ENCODE peak calls at places on chromosomes 5 and 9, in four cellular contexts. One of them, this sample, is unnamed.
A peak's percentile ranks its signal among the peaks of the same experiment; 100 is the strongest.

GRCh38 chr9:113636165-113636564 is 172.6 kb downstream of the RGS3 start:
- DNase-seq in WTC11: peak; percentile 12
- DNase-seq in HepG2: peak; percentile 55
- DNase-seq in GM12878: no peak
- DNase-seq in this sample: no peak

GRCh38 chr5:177546262-177546741 is 8.1 kb downstream of the FAM193B start:
- DNase-seq in GM12878: no peak
- DNase-seq in WTC11: no peak
- DNase-seq in HepG2: peak; percentile 93
- DNase-seq in this sample: no peak

GRCh38 chr9:130847306-130848217 is 12.5 kb downstream of the ABL1 start:
- DNase-seq in HepG2: peak; percentile 43
- DNase-seq in GM12878: no peak
- DNase-seq in WTC11: peak; percentile 46
- DNase-seq in this sample: no peak

GRCh38 chr5:180874804-180875582 is 13.9 kb upstream of the ZFP62 start:
- DNase-seq in GM12878: no peak
- DNase-seq in HepG2: no peak
- DNase-seq in WTC11: no peak
- DNase-seq in this sample: no peak

GRCh38 chr5:110269478-110270142 is 456.9 kb downstream of the TMEM232 start:
- DNase-seq in HepG2: no peak
- DNase-seq in GM12878: no peak
- DNase-seq in WTC11: no peak
- DNase-seq in this sample: no peak

GRCh38 chr9:68678430-68678829 is 26.6 kb upstream of the PIP5K1B start:
- DNase-seq in WTC11: peak; percentile 32
- DNase-seq in HepG2: peak; percentile 46
- DNase-seq in GM12878: no peak
- DNase-seq in this sample: peak; percentile 56

GRCh38 chr5:89452081-89452480 is 569.1 kb upstream of the MEF2C start:
- DNase-seq in HepG2: no peak
- DNase-seq in GM12878: no peak
- DNase-seq in WTC11: no peak
- DNase-seq in this sample: no peak

GRCh38 chr9:93520523-93520922 is 55.9 kb upstream of the PHF2 start:
- DNase-seq in WTC11: no peak
- DNase-seq in HepG2: peak; percentile 3
- DNase-seq in GM12878: no peak
- DNase-seq in this sample: no peak

GRCh38 chr5:157165668-157166067 is 396 bp downstream of the GARIN3 start:
- DNase-seq in WTC11: no peak
- DNase-seq in HepG2: no peak
- DNase-seq in GM12878: no peak
- DNase-seq in this sample: no peak
- TF ChIP-seq CBFB in WTC11: no peak
- TF ChIP-seq CBFB in HepG2: no peak
- TF ChIP-seq CBFB in GM12878: no peak
- TF ChIP-seq CBFB in this sample: no peak

GRCh38 chr9:35662437-35662836 is 2.6 kb downstream of the ARHGEF39 start:
- DNase-seq in WTC11: no peak
- DNase-seq in GM12878: no peak
- DNase-seq in HepG2: no peak
- DNase-seq in this sample: no peak
- TF ChIP-seq CBFB in WTC11: no peak
- TF ChIP-seq CBFB in GM12878: no peak
- TF ChIP-seq CBFB in HepG2: no peak
- TF ChIP-seq CBFB in this sample: no peak

GRCh38 chr9:124947727-124948391 is 7.0 kb upstream of the GOLGA1 start:
- DNase-seq in GM12878: no peak
- DNase-seq in WTC11: no peak
- DNase-seq in HepG2: no peak
- DNase-seq in this sample: no peak
- TF ChIP-seq CBFB in GM12878: no peak
- TF ChIP-seq CBFB in WTC11: no peak
- TF ChIP-seq CBFB in HepG2: no peak
- TF ChIP-seq CBFB in this sample: no peak

GRCh38 chr9:105672711-105673234 is 10.5 kb downstream of the TAL2 start:
- DNase-seq in WTC11: no peak
- DNase-seq in GM12878: no peak
- DNase-seq in HepG2: no peak
- DNase-seq in this sample: no peak
- TF ChIP-seq CBFB in WTC11: no peak
- TF ChIP-seq CBFB in GM12878: no peak
- TF ChIP-seq CBFB in HepG2: no peak
- TF ChIP-seq CBFB in this sample: no peak

DNA sequence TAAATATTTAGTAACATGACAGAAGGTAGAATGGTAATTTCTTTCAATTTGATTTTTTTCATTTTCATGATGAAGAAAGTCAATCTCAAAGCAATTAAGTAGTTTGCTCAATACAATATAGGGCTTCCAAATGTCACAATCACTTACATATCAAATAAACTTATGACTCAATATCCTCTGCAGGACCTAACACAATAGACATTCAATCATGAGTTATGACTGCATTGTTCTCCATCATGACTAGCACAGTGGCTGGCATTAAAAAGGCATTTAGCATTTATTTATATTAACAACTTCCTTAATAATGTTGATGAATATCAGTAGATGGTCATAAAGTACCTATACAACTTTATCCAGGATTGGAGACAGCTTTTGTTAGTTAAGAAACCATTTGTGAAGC is 1499.6 kb downstream of the EFNA5 start:
- DNase-seq in GM12878: no peak
- DNase-seq in WTC11: no peak
- DNase-seq in HepG2: no peak
- DNase-seq in this sample: no peak
- TF ChIP-seq CBFB in GM12878: no peak
- TF ChIP-seq CBFB in WTC11: no peak
- TF ChIP-seq CBFB in HepG2: no peak
- TF ChIP-seq CBFB in this sample: no peak

DNA sequence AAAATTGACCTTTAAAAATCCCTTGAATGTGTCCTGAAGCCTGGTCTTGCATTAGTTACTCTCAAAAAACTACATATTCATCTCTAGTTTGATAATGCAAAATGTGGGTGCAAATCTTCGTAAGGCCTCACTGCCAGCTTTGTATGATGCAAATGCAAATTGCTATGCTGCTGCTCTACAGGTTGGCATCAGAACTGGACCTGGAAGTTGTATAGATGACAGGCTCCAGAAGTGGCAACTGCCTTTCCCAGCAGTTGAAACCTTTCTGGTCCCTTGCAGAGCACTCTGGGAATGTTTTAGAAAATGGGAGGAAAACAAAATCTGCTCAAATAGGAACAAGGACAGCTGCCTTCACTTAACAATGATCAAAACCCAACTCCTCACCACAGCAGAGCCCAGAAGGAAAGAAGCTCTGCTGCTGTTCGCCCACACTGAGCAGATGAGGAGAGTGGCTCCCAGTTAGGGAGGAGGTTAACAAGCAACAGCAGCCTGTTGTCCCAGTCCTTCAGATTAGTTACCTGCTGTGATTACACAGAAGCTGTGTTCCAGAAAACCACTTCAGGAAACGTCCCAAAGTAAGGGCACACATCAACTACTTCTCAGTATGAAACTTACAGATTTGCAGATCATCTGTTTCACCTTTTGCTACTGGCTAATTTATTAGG is 93.5 kb downstream of the PLPP1 start:
- DNase-seq in WTC11: no peak
- DNase-seq in GM12878: no peak
- DNase-seq in HepG2: no peak
- DNase-seq in this sample: no peak
- TF ChIP-seq CBFB in WTC11: no peak
- TF ChIP-seq CBFB in GM12878: no peak
- TF ChIP-seq CBFB in HepG2: no peak
- TF ChIP-seq CBFB in this sample: no peak

This sample was measured in K562.